ENCODE peak calls at places on chromosomes 4 and X, in four cellular contexts. Q is suprapubic skin, G is tibial artery, L is uterus. J is an unnamed sample.

GRCh38 chr4:152220201-152220666 is 315.7 kb downstream of the FBXW7 start:
- DNase-seq in Q (no peak), L (no peak), G (no peak), J (no peak)

GRCh38 chr4:118282692-118283091 is 70.1 kb downstream of the PRSS12 start:
- DNase-seq in Q (no peak), L (no peak), G (no peak), J (peak; percentile 64)

GRCh38 chrX:105488731-105489130 is 268.2 kb upstream of the TEX13A start:
- DNase-seq in L (no peak), G (no peak), Q (no peak), J (no peak)

GRCh38 chr4:144174401-144175067 is 34.0 kb upstream of the GYPA start:
- DNase-seq in G (no peak), Q (no peak), L (no peak), J (peak; percentile 77)

GRCh38 chrX:40984962-40985361 is 100.3 kb upstream of the USP9X start:
- DNase-seq in G (no peak), L (no peak), Q (no peak), J (no peak)

GRCh38 chr4:65865489-65865888 is 195.2 kb upstream of the EPHA5 start:
- DNase-seq in Q (no peak), G (no peak), L (no peak), J (peak; percentile 31)

GRCh38 chr4:2811830-2812599 is 19.1 kb downstream of the SH3BP2 start:
- DNase-seq in G (peak; percentile 85), Q (peak; percentile 88), L (no peak), J (peak; percentile 82)

GRCh38 chr4:1655676-1656075 is 28.4 kb downstream of the FAM53A start:
- DNase-seq in L (no peak), Q (no peak), G (no peak), J (no peak)

GRCh38 chrX:111823068-111823467 is 52.9 kb upstream of the TRPC5OS start:
- DNase-seq in Q (no peak), L (no peak), G (no peak), J (peak; percentile 55)

DNA sequence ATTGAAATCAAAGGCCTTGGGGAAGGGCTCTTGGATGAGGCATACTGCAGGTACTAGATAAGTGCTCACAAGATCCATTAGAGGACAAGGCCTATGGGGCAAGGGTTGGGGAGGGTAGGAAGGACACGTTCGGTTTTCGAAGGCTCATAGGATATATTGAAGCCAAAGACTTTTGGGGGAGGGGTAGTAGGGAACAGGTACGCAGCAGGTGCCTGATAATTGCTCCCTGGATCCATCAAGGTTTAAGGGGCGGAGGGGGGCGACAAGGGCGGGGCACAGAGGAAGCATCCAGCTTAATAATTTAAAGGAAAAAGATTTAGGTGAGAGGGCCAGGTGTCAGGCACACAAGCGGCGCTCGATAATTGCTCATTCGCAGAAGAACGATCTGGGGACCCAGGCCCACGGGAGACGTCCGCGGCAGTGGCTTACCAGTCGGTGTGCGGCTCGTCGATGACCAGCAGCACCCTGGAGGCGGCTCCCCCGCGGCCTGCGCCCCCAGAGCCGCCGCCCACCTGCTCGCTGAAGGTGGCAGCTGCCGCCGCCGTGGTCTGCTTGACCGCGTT is 653 bp downstream of the SYN1 start:
- DNase-seq in L (no peak), G (no peak), Q (no peak), J (no peak)
- H3K4me3 ChIP-seq in L (no peak overlapping the region), G (no peak overlapping the region), Q (peak overlapping the region; percentile 37), J (no peak overlapping the region)

GRCh38 chr4:87007345-87008181 is 72.8 kb downstream of the AFF1 start:
- DNase-seq in L (peak; percentile 56), Q (peak; percentile 90), G (peak; percentile 79), J (peak; percentile 69)

GRCh38 chr4:87005690-87006461 is 71.1 kb downstream of the AFF1 start:
- DNase-seq in Q (no peak), G (no peak), L (no peak), J (peak; percentile 37)

GRCh38 chr4:87005369-87005689 is 70.5 kb downstream of the AFF1 start:
- DNase-seq in L (no peak), Q (no peak), G (no peak), J (no peak)

GRCh38 chr4:87009095-87009648 is 74.4 kb downstream of the AFF1 start:
- DNase-seq in L (no peak), G (no peak), Q (no peak), J (no peak)

DNA sequence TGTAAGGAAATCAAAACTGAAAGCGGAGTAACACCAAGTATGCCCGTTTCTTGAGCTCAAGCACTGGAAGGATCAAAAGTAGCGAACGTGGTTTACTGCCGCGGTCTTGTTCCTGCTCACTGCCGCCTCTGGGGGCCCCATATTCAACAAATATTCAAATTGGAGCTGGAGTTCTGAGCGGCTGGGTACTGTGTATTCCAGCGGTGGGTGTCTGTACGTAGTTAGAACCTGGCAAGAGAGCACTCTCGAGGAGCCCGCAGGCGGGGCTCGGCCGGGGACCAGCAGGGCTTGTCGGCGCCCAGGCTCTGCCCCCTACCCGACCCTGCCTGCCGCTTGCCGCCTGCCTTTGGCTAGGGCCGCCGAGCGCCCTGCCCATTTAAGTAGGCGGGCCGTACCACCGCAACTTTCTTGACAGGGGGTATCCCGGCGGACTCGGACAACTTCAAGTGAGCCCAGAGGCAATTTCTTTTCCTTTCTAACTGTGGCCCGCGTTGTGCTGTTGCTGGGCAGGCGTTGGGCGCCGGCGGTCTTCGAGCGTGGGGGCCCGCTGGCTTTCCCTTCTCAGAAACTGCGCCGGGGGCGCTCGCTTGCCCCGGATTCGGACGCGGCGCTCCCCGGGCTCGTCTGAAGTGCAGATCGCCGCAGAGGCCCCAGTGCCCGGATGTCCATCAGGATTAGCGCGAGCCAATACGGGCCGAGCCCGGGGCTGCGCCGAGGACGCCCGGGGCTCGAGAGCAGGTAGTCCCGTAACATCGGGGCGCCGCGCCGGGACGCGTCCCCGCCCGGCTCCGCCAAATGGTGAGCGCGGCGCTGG is 71.9 kb downstream of the AFF1 start:
- DNase-seq in G (peak; percentile 95), Q (peak; percentile 94), L (peak; percentile 90), J (peak; percentile 97)
- H3K4me1 ChIP-seq in G (peaks cover 45% of the 10 kb centered on the region), Q (peaks cover 42% of the 10 kb centered on the region), L (no peaks in the 10 kb centered on the region), J (peaks cover 39% of the 10 kb centered on the region)

DNA sequence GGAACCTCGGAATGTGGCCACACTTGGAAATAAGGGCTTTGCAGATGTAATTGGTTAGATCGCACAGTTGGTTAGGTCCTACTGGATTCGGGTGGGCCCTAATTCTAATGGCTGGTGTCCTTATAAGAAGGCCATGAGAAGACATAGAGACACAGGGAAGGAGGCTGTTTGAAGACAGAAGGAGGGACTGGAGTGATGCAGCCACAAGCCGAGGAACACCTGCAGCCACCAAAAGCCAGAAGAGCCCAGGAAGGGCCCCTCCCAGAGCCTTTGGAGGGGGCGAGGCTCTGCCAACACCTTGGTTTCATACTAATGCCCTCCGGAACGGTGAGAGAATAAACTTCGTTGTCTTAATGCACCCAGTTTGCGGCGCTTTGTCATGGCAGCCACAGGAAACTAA is 47.0 kb downstream of the EVC start:
- DNase-seq in G (peak; percentile 17), L (no peak), Q (no peak), J (no peak)
- H3K27ac ChIP-seq in G (no peak overlapping the region), L (no peak overlapping the region), Q (no peak overlapping the region), J (no peak overlapping the region)

GRCh38 chrX:65136424-65136823 is 160.2 kb upstream of the ZC4H2 start:
- DNase-seq in G (no peak), Q (no peak), L (no peak), J (no peak)
- H3K4me3 ChIP-seq in G (no peak overlapping the region), Q (no peak overlapping the region), L (no peak overlapping the region), J (no peak overlapping the region)

DNA sequence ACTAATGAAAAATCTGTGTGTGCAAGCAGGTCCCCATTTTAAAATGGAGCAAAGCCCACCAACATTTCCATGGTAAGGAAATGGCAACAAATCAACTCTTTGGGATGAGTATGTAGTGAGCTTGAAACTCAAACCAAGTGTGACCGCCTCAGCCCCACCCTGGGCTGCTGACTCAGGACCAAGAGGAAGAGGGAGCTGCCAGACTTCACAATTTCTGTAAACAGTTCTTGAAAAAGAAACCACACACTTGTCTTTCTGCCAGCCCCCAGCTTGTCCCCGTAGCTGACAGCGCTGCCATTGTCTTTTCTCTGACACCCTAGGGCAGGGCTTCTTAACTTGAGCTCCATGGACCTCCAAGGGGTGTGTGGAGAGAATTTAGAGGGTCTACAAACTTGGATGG is 10.3 kb downstream of the RTL5 start:
- DNase-seq in L (peak; percentile 45), Q (no peak), G (peak; percentile 82), J (peak; percentile 63)
- H3K4me1 ChIP-seq in L (no peaks in the 10 kb centered on the region), Q (peaks cover 47% of the 10 kb centered on the region), G (peaks cover 60% of the 10 kb centered on the region), J (peaks cover 29% of the 10 kb centered on the region)

GRCh38 chrX:116239944-116240391 is 69.4 kb downstream of the AGTR2 start:
- DNase-seq in G (no peak), Q (no peak), L (no peak), J (peak; percentile 40)

GRCh38 chrX:116240446-116240845 is 69.9 kb downstream of the AGTR2 start:
- DNase-seq in G (no peak), L (no peak), Q (no peak), J (no peak)

GRCh38 chrX:116243039-116243438 is 72.5 kb downstream of the AGTR2 start:
- DNase-seq in G (no peak), L (no peak), Q (no peak), J (no peak)

GRCh38 chrX:116238866-116239265 is 68.3 kb downstream of the AGTR2 start:
- DNase-seq in L (no peak), Q (no peak), G (no peak), J (no peak)

GRCh38 chrX:116241001-116241400 is 70.5 kb downstream of the AGTR2 start:
- DNase-seq in G (no peak), L (no peak), Q (no peak), J (no peak)
- H3K27ac ChIP-seq in G (no peak overlapping the region), L (no peak overlapping the region), Q (peak overlapping the region; percentile 45), J (no peak overlapping the region)

DNA sequence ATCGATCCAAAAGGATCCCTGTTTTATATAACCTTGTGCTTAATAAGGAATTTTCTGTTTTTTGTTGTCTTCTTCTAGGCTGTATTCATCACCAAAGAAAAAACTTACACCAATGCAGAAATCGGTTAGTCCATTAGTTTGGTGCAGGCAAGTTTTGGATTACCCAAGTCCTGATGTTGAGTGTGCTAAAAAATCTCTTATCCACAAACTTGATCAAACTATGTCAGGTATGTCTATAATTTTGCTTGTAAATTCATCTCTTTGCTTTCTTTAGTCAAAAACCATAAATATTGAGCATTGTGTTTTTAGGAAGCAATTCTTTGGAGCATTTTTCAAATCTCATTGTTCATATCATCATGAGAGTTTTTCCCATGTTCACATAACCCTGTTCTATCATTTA is 28.4 kb downstream of the SLAIN2 start:
- DNase-seq in G (no peak), Q (no peak), L (no peak), J (no peak)
- H3K4me3 ChIP-seq in G (no peak overlapping the region), Q (no peak overlapping the region), L (no peak overlapping the region), J (no peak overlapping the region)

J was measured in cardiac muscle cell.